ENCODE peak calls at places on chromosomes 13 and 19, in eight cellular contexts. U, B, X, N, Q, O, R and E are unnamed samples.
A peak's percentile ranks its signal among the peaks of the same experiment; 100 is the strongest.

GRCh38 chr19:41031926-41032325 is 40.8 kb downstream of the CYP2B6 start:
- DNase-seq in U (no peak), B (no peak), X (no peak), N (no peak), Q (no peak), O (no peak), R (no peak), E (no peak)

GRCh38 chr13:110560606-110561334 is 752 bp downstream of the RAB20 start:
- DNase-seq in U (no peak), B (no peak), X (no peak), N (no peak), Q (no peak), O (peak; percentile 23), R (no peak), E (no peak)

GRCh38 chr13:59360108-59360507 is 803.6 kb downstream of the DIAPH3 start:
- DNase-seq in U (no peak), B (no peak), X (no peak), N (no peak), Q (no peak), O (no peak), R (no peak), E (no peak)

GRCh38 chr13:112959701-112960542 is 9.1 kb upstream of the MCF2L start:
- DNase-seq in U (no peak), B (no peak), X (no peak), N (no peak), Q (no peak), O (no peak), R (no peak), E (no peak)

GRCh38 chr13:113364371-113364932 is 522 bp upstream of the GRTP1 start:
- DNase-seq in U (no peak), B (no peak), X (no peak), N (no peak), Q (no peak), O (no peak), R (no peak), E (no peak)

GRCh38 chr19:45187421-45188100 is 9.0 kb downstream of the BLOC1S3 start:
- DNase-seq in U (no peak), B (no peak), X (no peak), N (no peak), Q (no peak), O (no peak), R (peak; percentile 81), E (no peak)

GRCh38 chr19:32041681-32042292 is 303.6 kb upstream of the ZNF507 start:
- DNase-seq in U (no peak), B (no peak), X (no peak), N (no peak), Q (no peak), O (no peak), R (no peak), E (no peak)

GRCh38 chr19:38666662-38667448 is 19.4 kb downstream of the ACTN4 start:
- DNase-seq in U (no peak), B (peak; percentile 71), X (no peak), N (no peak), Q (peak; percentile 98), O (no peak), R (peak; percentile 60), E (no peak)

GRCh38 chr13:49954674-49955455 is 18.7 kb upstream of the SPRYD7 start:
- DNase-seq in U (no peak), B (no peak), X (no peak), N (no peak), Q (no peak), O (no peak), R (no peak), E (no peak)

GRCh38 chr19:53865918-53866696 is 1.6 kb upstream of the MYADM start:
- DNase-seq in U (no peak), B (no peak), X (no peak), N (peak; percentile 70), Q (no peak), O (peak; percentile 65), R (peak; percentile 59), E (no peak)

GRCh38 chr13:107205318-107206112 is 637.6 kb upstream of the ARGLU1 start:
- DNase-seq in U (no peak), B (no peak), X (no peak), N (peak; percentile 71), Q (no peak), O (peak; percentile 73), R (peak; percentile 55), E (peak; percentile 69)

GRCh38 chr13:50400035-50400726 is 384.9 kb downstream of the KCNRG start:
- DNase-seq in U (no peak), B (no peak), X (no peak), N (no peak), Q (no peak), O (no peak), R (no peak), E (no peak)

GRCh38 chr13:23630349-23631093 is 60.3 kb downstream of the TNFRSF19 start:
- DNase-seq in U (no peak), B (no peak), X (no peak), N (no peak), Q (no peak), O (no peak), R (no peak), E (no peak)

GRCh38 chr13:109251958-109252357 is 534.4 kb downstream of the IRS2 start:
- DNase-seq in U (no peak), B (no peak), X (no peak), N (no peak), Q (no peak), O (no peak), R (no peak), E (no peak)

GRCh38 chr19:14021474-14021873 is 6.5 kb upstream of the RLN3 start:
- DNase-seq in U (no peak), B (no peak), X (no peak), N (no peak), Q (no peak), O (no peak), R (no peak), E (no peak)

GRCh38 chr19:40713939-40714338 is 2.7 kb downstream of the COQ8B start:
- DNase-seq in U (no peak), B (no peak), X (no peak), N (no peak), Q (no peak), O (no peak), R (no peak), E (no peak)

GRCh38 chr19:11460207-11460606 is 20.6 kb downstream of the ELAVL3 start:
- DNase-seq in U (no peak), B (no peak), X (no peak), N (no peak), Q (no peak), O (no peak), R (no peak), E (no peak)

GRCh38 chr13:73096173-73097117 is 37.6 kb downstream of the KLF5 start:
- DNase-seq in U (no peak), B (no peak), X (no peak), N (no peak), Q (no peak), O (no peak), R (no peak), E (no peak)

GRCh38 chr13:76383671-76384461 is 502.3 kb downstream of the KCTD12 start:
- DNase-seq in U (no peak), B (peak; percentile 72), X (no peak), N (no peak), Q (peak; percentile 24), O (no peak), R (no peak), E (no peak)

GRCh38 chr19:8206147-8207087 is 2.8 kb upstream of the CERS4 start:
- DNase-seq in U (no peak), B (no peak), X (no peak), N (no peak), Q (no peak), O (no peak), R (no peak), E (peak; percentile 60)

GRCh38 chr13:44927953-44928352 is 61.3 kb downstream of the NUFIP1 start:
- DNase-seq in U (no peak), B (no peak), X (no peak), N (no peak), Q (no peak), O (no peak), R (no peak), E (no peak)

GRCh38 chr19:10554760-10555612 is 10.8 kb downstream of the KRI1 start:
- DNase-seq in U (no peak), B (no peak), X (no peak), N (no peak), Q (no peak), O (no peak), R (no peak), E (no peak)

GRCh38 chr13:73767191-73767741 is 366.9 kb downstream of the KLF12 start:
- DNase-seq in U (no peak), B (no peak), X (no peak), N (no peak), Q (peak; percentile 24), O (no peak), R (no peak), E (no peak)

GRCh38 chr13:70960841-70961443 is 852.7 kb upstream of the KLHL1 start:
- DNase-seq in U (peak; percentile 3), B (no peak), X (no peak), N (no peak), Q (no peak), O (no peak), R (no peak), E (no peak)

GRCh38 chr13:21661510-21661909 is 9.4 kb upstream of the FGF9 start:
- DNase-seq in U (no peak), B (no peak), X (no peak), N (no peak), Q (no peak), O (no peak), R (no peak), E (no peak)

GRCh38 chr19:19686580-19686979 is 17.9 kb downstream of the ZNF101 start:
- DNase-seq in U (no peak), B (no peak), X (no peak), N (no peak), Q (no peak), O (no peak), R (no peak), E (no peak)

GRCh38 chr19:31353826-31354225 is 4.6 kb upstream of the TSHZ3 start:
- DNase-seq in U (no peak), B (no peak), X (no peak), N (no peak), Q (no peak), O (no peak), R (no peak), E (no peak)

GRCh38 chr13:107466326-107466725 is 749.0 kb downstream of the LIG4 start:
- DNase-seq in U (no peak), B (no peak), X (no peak), N (no peak), Q (no peak), O (no peak), R (no peak), E (no peak)

GRCh38 chr13:29993716-29994488 is 143.5 kb upstream of the UBL3 start:
- DNase-seq in U (no peak), B (peak; percentile 75), X (no peak), N (no peak), Q (no peak), O (no peak), R (no peak), E (no peak)

GRCh38 chr13:51674276-51674675 is 90.0 kb downstream of the WDFY2 start:
- DNase-seq in U (no peak), B (no peak), X (no peak), N (no peak), Q (no peak), O (no peak), R (no peak), E (peak; percentile 26)

GRCh38 chr19:35715981-35716734 is 1.6 kb upstream of the KMT2B start:
- DNase-seq in U (no peak), B (no peak), X (no peak), N (peak; percentile 84), Q (no peak), O (no peak), R (no peak), E (no peak)